ENCODE peak calls at places on chromosomes 5 and 9, in ten cellular contexts. One of them, this sample, is unnamed.

GRCh38 chr5:100306000-100306399 is 229.2 kb upstream of the FAM174A start:
- DNase-seq in WERI-Rb-1: no peak
- DNase-seq in neural crest cell: no peak
- DNase-seq in activated CD8-positive, alpha-beta T cell treated with anti-CD3 and anti-CD28 coated beads for 36 hours: no peak
- DNase-seq in Peyer's patch: no peak
- DNase-seq in CD8-positive, alpha-beta T cell: no peak
- DNase-seq in GM13976: no peak
- DNase-seq in CD4-positive, alpha-beta T cell: no peak
- DNase-seq in mesothelial cell of epicardium: no peak
- DNase-seq in IMR-90: no peak
- DNase-seq in this sample: no peak

GRCh38 chr5:81850494-81850893 is 99.6 kb upstream of the SSBP2 start:
- DNase-seq in IMR-90: peak; percentile 43
- DNase-seq in mesothelial cell of epicardium: no peak
- DNase-seq in WERI-Rb-1: no peak
- DNase-seq in Peyer's patch: no peak
- DNase-seq in GM13976: no peak
- DNase-seq in CD4-positive, alpha-beta T cell: no peak
- DNase-seq in CD8-positive, alpha-beta T cell: no peak
- DNase-seq in activated CD8-positive, alpha-beta T cell treated with anti-CD3 and anti-CD28 coated beads for 36 hours: no peak
- DNase-seq in neural crest cell: no peak
- DNase-seq in this sample: no peak

GRCh38 chr9:79559501-79560181 is 12.1 kb upstream of the TLE4 start:
- DNase-seq in activated CD8-positive, alpha-beta T cell treated with anti-CD3 and anti-CD28 coated beads for 36 hours: no peak
- DNase-seq in IMR-90: peak; percentile 57
- DNase-seq in mesothelial cell of epicardium: no peak
- DNase-seq in CD8-positive, alpha-beta T cell: no peak
- DNase-seq in WERI-Rb-1: no peak
- DNase-seq in CD4-positive, alpha-beta T cell: no peak
- DNase-seq in Peyer's patch: no peak
- DNase-seq in GM13976: no peak
- DNase-seq in neural crest cell: no peak
- DNase-seq in this sample: no peak

GRCh38 chr5:158406884-158407790 is 548.2 kb upstream of the CLINT1 start:
- DNase-seq in CD8-positive, alpha-beta T cell: no peak
- DNase-seq in neural crest cell: no peak
- DNase-seq in WERI-Rb-1: no peak
- DNase-seq in IMR-90: peak; percentile 74
- DNase-seq in mesothelial cell of epicardium: no peak
- DNase-seq in Peyer's patch: no peak
- DNase-seq in activated CD8-positive, alpha-beta T cell treated with anti-CD3 and anti-CD28 coated beads for 36 hours: no peak
- DNase-seq in CD4-positive, alpha-beta T cell: no peak
- DNase-seq in GM13976: no peak
- DNase-seq in this sample: no peak

GRCh38 chr9:124725068-124725452 is 46.1 kb downstream of the NR6A1 start:
- DNase-seq in neural crest cell: no peak
- DNase-seq in CD8-positive, alpha-beta T cell: no peak
- DNase-seq in mesothelial cell of epicardium: no peak
- DNase-seq in CD4-positive, alpha-beta T cell: no peak
- DNase-seq in IMR-90: no peak
- DNase-seq in activated CD8-positive, alpha-beta T cell treated with anti-CD3 and anti-CD28 coated beads for 36 hours: no peak
- DNase-seq in Peyer's patch: no peak
- DNase-seq in GM13976: no peak
- DNase-seq in WERI-Rb-1: no peak
- DNase-seq in this sample: no peak

GRCh38 chr5:2710910-2711309 is 40.6 kb downstream of the IRX2 start:
- DNase-seq in activated CD8-positive, alpha-beta T cell treated with anti-CD3 and anti-CD28 coated beads for 36 hours: no peak
- DNase-seq in CD8-positive, alpha-beta T cell: no peak
- DNase-seq in neural crest cell: no peak
- DNase-seq in WERI-Rb-1: no peak
- DNase-seq in IMR-90: no peak
- DNase-seq in GM13976: no peak
- DNase-seq in CD4-positive, alpha-beta T cell: no peak
- DNase-seq in mesothelial cell of epicardium: no peak
- DNase-seq in Peyer's patch: no peak
- DNase-seq in this sample: no peak

GRCh38 chr5:178326054-178326715 is 93.6 kb upstream of the PHYKPL start:
- DNase-seq in WERI-Rb-1: peak; percentile 16
- DNase-seq in GM13976: no peak
- DNase-seq in Peyer's patch: no peak
- DNase-seq in CD4-positive, alpha-beta T cell: no peak
- DNase-seq in mesothelial cell of epicardium: no peak
- DNase-seq in activated CD8-positive, alpha-beta T cell treated with anti-CD3 and anti-CD28 coated beads for 36 hours: no peak
- DNase-seq in neural crest cell: no peak
- DNase-seq in CD8-positive, alpha-beta T cell: no peak
- DNase-seq in IMR-90: no peak
- DNase-seq in this sample: no peak

GRCh38 chr5:59042683-59043082 is 459.8 kb downstream of the RAB3C start:
- DNase-seq in WERI-Rb-1: no peak
- DNase-seq in Peyer's patch: peak; percentile 51
- DNase-seq in IMR-90: no peak
- DNase-seq in mesothelial cell of epicardium: no peak
- DNase-seq in GM13976: no peak
- DNase-seq in CD8-positive, alpha-beta T cell: no peak
- DNase-seq in activated CD8-positive, alpha-beta T cell treated with anti-CD3 and anti-CD28 coated beads for 36 hours: peak; percentile 58
- DNase-seq in CD4-positive, alpha-beta T cell: no peak
- DNase-seq in neural crest cell: no peak
- DNase-seq in this sample: no peak

GRCh38 chr5:103847060-103847459 is 284.5 kb upstream of the NUDT12 start:
- DNase-seq in mesothelial cell of epicardium: no peak
- DNase-seq in Peyer's patch: no peak
- DNase-seq in WERI-Rb-1: no peak
- DNase-seq in IMR-90: peak; percentile 65
- DNase-seq in CD4-positive, alpha-beta T cell: no peak
- DNase-seq in neural crest cell: no peak
- DNase-seq in activated CD8-positive, alpha-beta T cell treated with anti-CD3 and anti-CD28 coated beads for 36 hours: no peak
- DNase-seq in GM13976: no peak
- DNase-seq in CD8-positive, alpha-beta T cell: no peak
- DNase-seq in this sample: no peak

GRCh38 chr5:53335115-53335514 is 145.3 kb upstream of the FST start:
- DNase-seq in activated CD8-positive, alpha-beta T cell treated with anti-CD3 and anti-CD28 coated beads for 36 hours: no peak
- DNase-seq in IMR-90: peak; percentile 34
- DNase-seq in CD4-positive, alpha-beta T cell: no peak
- DNase-seq in GM13976: no peak
- DNase-seq in WERI-Rb-1: peak; percentile 7
- DNase-seq in Peyer's patch: no peak
- DNase-seq in neural crest cell: no peak
- DNase-seq in CD8-positive, alpha-beta T cell: no peak
- DNase-seq in mesothelial cell of epicardium: no peak
- DNase-seq in this sample: no peak

GRCh38 chr9:127897194-127897692 is 2.2 kb downstream of the ST6GALNAC6 start:
- DNase-seq in CD8-positive, alpha-beta T cell: peak; percentile 35
- DNase-seq in IMR-90: peak; percentile 77
- DNase-seq in GM13976: peak; percentile 82
- DNase-seq in CD4-positive, alpha-beta T cell: no peak
- DNase-seq in neural crest cell: peak; percentile 66
- DNase-seq in WERI-Rb-1: peak; percentile 81
- DNase-seq in Peyer's patch: peak; percentile 78
- DNase-seq in activated CD8-positive, alpha-beta T cell treated with anti-CD3 and anti-CD28 coated beads for 36 hours: peak; percentile 56
- DNase-seq in mesothelial cell of epicardium: peak; percentile 63
- DNase-seq in this sample: peak; percentile 79

GRCh38 chr5:139180850-139181785 is 17.1 kb downstream of the SIL1 start:
- DNase-seq in WERI-Rb-1: no peak
- DNase-seq in CD8-positive, alpha-beta T cell: no peak
- DNase-seq in Peyer's patch: no peak
- DNase-seq in CD4-positive, alpha-beta T cell: no peak
- DNase-seq in mesothelial cell of epicardium: no peak
- DNase-seq in activated CD8-positive, alpha-beta T cell treated with anti-CD3 and anti-CD28 coated beads for 36 hours: no peak
- DNase-seq in GM13976: no peak
- DNase-seq in IMR-90: no peak
- DNase-seq in neural crest cell: no peak
- DNase-seq in this sample: no peak

GRCh38 chr5:83471405-83472212 is at the start of gene VCAN:
- DNase-seq in CD8-positive, alpha-beta T cell: no peak
- DNase-seq in Peyer's patch: peak; percentile 55
- DNase-seq in WERI-Rb-1: peak; percentile 34
- DNase-seq in activated CD8-positive, alpha-beta T cell treated with anti-CD3 and anti-CD28 coated beads for 36 hours: no peak
- DNase-seq in mesothelial cell of epicardium: peak; percentile 60
- DNase-seq in neural crest cell: no peak
- DNase-seq in CD4-positive, alpha-beta T cell: no peak
- DNase-seq in GM13976: peak; percentile 48
- DNase-seq in IMR-90: peak; percentile 82
- DNase-seq in this sample: peak; percentile 49

GRCh38 chr9:38417003-38417965 is 7.0 kb downstream of the IGFBPL1 start:
- DNase-seq in Peyer's patch: no peak
- DNase-seq in mesothelial cell of epicardium: no peak
- DNase-seq in GM13976: peak; percentile 58
- DNase-seq in CD4-positive, alpha-beta T cell: peak; percentile 15
- DNase-seq in IMR-90: no peak
- DNase-seq in CD8-positive, alpha-beta T cell: no peak
- DNase-seq in neural crest cell: peak; percentile 59
- DNase-seq in activated CD8-positive, alpha-beta T cell treated with anti-CD3 and anti-CD28 coated beads for 36 hours: peak; percentile 75
- DNase-seq in WERI-Rb-1: peak; percentile 85
- DNase-seq in this sample: no peak
- TF ChIP-seq CTCF in Peyer's patch: no peak
- TF ChIP-seq CTCF in mesothelial cell of epicardium: peak; percentile 39
- TF ChIP-seq CTCF in GM13976: peak; percentile 69
- TF ChIP-seq CTCF in CD4-positive, alpha-beta T cell: no peak
- TF ChIP-seq CTCF in IMR-90: peak; percentile 35
- TF ChIP-seq CTCF in CD8-positive, alpha-beta T cell: no peak
- TF ChIP-seq CTCF in neural crest cell: peak; percentile 67
- TF ChIP-seq CTCF in activated CD8-positive, alpha-beta T cell treated with anti-CD3 and anti-CD28 coated beads for 36 hours: peak; percentile 75
- TF ChIP-seq CTCF in WERI-Rb-1: peak; percentile 80
- TF ChIP-seq CTCF in this sample: peak; percentile 82

DNA sequence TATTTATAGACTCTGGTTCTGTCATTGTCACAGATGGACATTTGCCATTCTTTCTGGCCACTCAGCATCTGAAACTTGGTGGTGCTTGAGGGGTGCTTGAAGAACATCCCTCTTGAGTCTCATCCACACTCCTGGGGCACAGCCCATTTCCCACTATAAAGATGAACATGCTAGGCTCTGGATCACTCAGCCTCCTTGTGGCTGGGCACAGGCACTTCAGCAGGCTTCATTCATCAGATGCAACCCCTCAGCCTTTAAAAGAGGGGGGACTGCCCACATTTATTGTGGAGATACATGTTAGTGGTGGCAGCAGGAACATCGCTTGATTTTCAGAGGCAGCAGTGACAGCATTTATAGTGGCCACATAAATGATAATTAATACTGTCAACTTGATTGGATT is 124.7 kb upstream of the NIPBL start:
- DNase-seq in WERI-Rb-1: peak; percentile 18
- DNase-seq in IMR-90: no peak
- DNase-seq in GM13976: no peak
- DNase-seq in Peyer's patch: no peak
- DNase-seq in activated CD8-positive, alpha-beta T cell treated with anti-CD3 and anti-CD28 coated beads for 36 hours: no peak
- DNase-seq in CD8-positive, alpha-beta T cell: no peak
- DNase-seq in neural crest cell: no peak
- DNase-seq in mesothelial cell of epicardium: no peak
- DNase-seq in CD4-positive, alpha-beta T cell: no peak
- DNase-seq in this sample: no peak
- TF ChIP-seq CTCF in WERI-Rb-1: peak; percentile 47
- TF ChIP-seq CTCF in IMR-90: no peak
- TF ChIP-seq CTCF in GM13976: no peak
- TF ChIP-seq CTCF in Peyer's patch: no peak
- TF ChIP-seq CTCF in activated CD8-positive, alpha-beta T cell treated with anti-CD3 and anti-CD28 coated beads for 36 hours: no peak
- TF ChIP-seq CTCF in CD8-positive, alpha-beta T cell: no peak
- TF ChIP-seq CTCF in neural crest cell: peak; percentile 46
- TF ChIP-seq CTCF in mesothelial cell of epicardium: no peak
- TF ChIP-seq CTCF in CD4-positive, alpha-beta T cell: no peak
- TF ChIP-seq CTCF in this sample: no peak

GRCh38 chr9:93702261-93702660 is 125.9 kb downstream of the PHF2 start:
- DNase-seq in GM13976: peak; percentile 4
- DNase-seq in Peyer's patch: no peak
- DNase-seq in IMR-90: no peak
- DNase-seq in activated CD8-positive, alpha-beta T cell treated with anti-CD3 and anti-CD28 coated beads for 36 hours: no peak
- DNase-seq in WERI-Rb-1: no peak
- DNase-seq in CD4-positive, alpha-beta T cell: no peak
- DNase-seq in mesothelial cell of epicardium: peak; percentile 27
- DNase-seq in CD8-positive, alpha-beta T cell: no peak
- DNase-seq in neural crest cell: no peak
- DNase-seq in this sample: no peak
- TF ChIP-seq CTCF in GM13976: no peak
- TF ChIP-seq CTCF in Peyer's patch: no peak
- TF ChIP-seq CTCF in IMR-90: no peak
- TF ChIP-seq CTCF in activated CD8-positive, alpha-beta T cell treated with anti-CD3 and anti-CD28 coated beads for 36 hours: no peak
- TF ChIP-seq CTCF in WERI-Rb-1: peak; percentile 16
- TF ChIP-seq CTCF in CD4-positive, alpha-beta T cell: no peak
- TF ChIP-seq CTCF in mesothelial cell of epicardium: no peak
- TF ChIP-seq CTCF in CD8-positive, alpha-beta T cell: no peak
- TF ChIP-seq CTCF in neural crest cell: no peak
- TF ChIP-seq CTCF in this sample: no peak

GRCh38 chr5:150639751-150640150 is 709 bp upstream of the SYNPO start:
- DNase-seq in mesothelial cell of epicardium: no peak
- DNase-seq in neural crest cell: no peak
- DNase-seq in GM13976: no peak
- DNase-seq in IMR-90: no peak
- DNase-seq in activated CD8-positive, alpha-beta T cell treated with anti-CD3 and anti-CD28 coated beads for 36 hours: no peak
- DNase-seq in CD8-positive, alpha-beta T cell: no peak
- DNase-seq in WERI-Rb-1: no peak
- DNase-seq in Peyer's patch: no peak
- DNase-seq in CD4-positive, alpha-beta T cell: no peak
- DNase-seq in this sample: no peak

GRCh38 chr5:150639317-150639738 is 1.1 kb upstream of the SYNPO start:
- DNase-seq in Peyer's patch: no peak
- DNase-seq in GM13976: no peak
- DNase-seq in neural crest cell: no peak
- DNase-seq in CD4-positive, alpha-beta T cell: no peak
- DNase-seq in IMR-90: no peak
- DNase-seq in activated CD8-positive, alpha-beta T cell treated with anti-CD3 and anti-CD28 coated beads for 36 hours: no peak
- DNase-seq in WERI-Rb-1: no peak
- DNase-seq in mesothelial cell of epicardium: no peak
- DNase-seq in CD8-positive, alpha-beta T cell: no peak
- DNase-seq in this sample: no peak

GRCh38 chr5:150641826-150642566 is 1.5 kb downstream of the SYNPO start:
- DNase-seq in WERI-Rb-1: no peak
- DNase-seq in neural crest cell: no peak
- DNase-seq in IMR-90: no peak
- DNase-seq in CD8-positive, alpha-beta T cell: no peak
- DNase-seq in CD4-positive, alpha-beta T cell: no peak
- DNase-seq in Peyer's patch: no peak
- DNase-seq in activated CD8-positive, alpha-beta T cell treated with anti-CD3 and anti-CD28 coated beads for 36 hours: no peak
- DNase-seq in mesothelial cell of epicardium: no peak
- DNase-seq in GM13976: no peak
- DNase-seq in this sample: no peak

GRCh38 chr5:150641006-150641570 is 628 bp downstream of the SYNPO start:
- DNase-seq in GM13976: no peak
- DNase-seq in CD4-positive, alpha-beta T cell: no peak
- DNase-seq in IMR-90: peak; percentile 77
- DNase-seq in CD8-positive, alpha-beta T cell: no peak
- DNase-seq in Peyer's patch: no peak
- DNase-seq in activated CD8-positive, alpha-beta T cell treated with anti-CD3 and anti-CD28 coated beads for 36 hours: no peak
- DNase-seq in neural crest cell: no peak
- DNase-seq in mesothelial cell of epicardium: no peak
- DNase-seq in WERI-Rb-1: no peak
- DNase-seq in this sample: no peak

DNA sequence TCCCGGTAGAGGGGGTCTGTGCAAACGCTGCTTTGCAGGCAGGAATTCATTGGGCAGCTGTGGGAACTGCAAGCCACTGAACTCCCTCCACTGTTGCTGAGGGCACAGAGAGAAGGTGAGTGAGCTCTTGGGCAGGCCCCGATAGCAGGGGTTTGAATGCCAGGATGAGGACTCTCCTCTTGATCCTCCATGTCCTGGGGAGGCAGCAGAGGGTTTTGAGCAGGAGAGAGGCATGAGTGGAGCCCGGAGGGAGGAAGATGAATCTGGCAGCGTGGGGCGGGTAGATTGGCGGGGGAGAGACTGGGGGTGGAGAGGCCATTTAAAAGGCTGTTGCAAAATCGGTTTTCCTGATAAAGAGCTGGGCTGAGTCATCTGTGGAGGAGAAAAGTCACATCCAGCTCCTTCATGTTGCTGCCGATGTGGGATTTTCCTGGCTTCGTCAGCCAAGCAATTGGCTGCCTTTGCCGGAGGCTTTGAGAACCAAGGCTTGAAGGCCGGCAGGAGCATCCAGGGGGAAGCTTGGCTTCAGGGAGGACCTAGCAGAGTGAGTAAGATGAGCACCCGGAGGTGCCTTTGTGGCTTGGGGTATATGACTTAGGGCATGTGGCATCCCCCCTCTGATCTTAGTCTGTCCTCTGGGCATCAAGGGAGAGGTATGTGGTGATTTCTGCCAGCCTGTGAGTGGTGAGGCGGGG is at the start of gene SYNPO:
- DNase-seq in IMR-90: peak; percentile 98
- DNase-seq in neural crest cell: no peak
- DNase-seq in CD8-positive, alpha-beta T cell: no peak
- DNase-seq in GM13976: no peak
- DNase-seq in activated CD8-positive, alpha-beta T cell treated with anti-CD3 and anti-CD28 coated beads for 36 hours: no peak
- DNase-seq in mesothelial cell of epicardium: no peak
- DNase-seq in Peyer's patch: peak; percentile 72
- DNase-seq in WERI-Rb-1: no peak
- DNase-seq in CD4-positive, alpha-beta T cell: no peak
- DNase-seq in this sample: no peak
- TF ChIP-seq CTCF in IMR-90: peak; percentile 2
- TF ChIP-seq CTCF in neural crest cell: no peak
- TF ChIP-seq CTCF in CD8-positive, alpha-beta T cell: no peak
- TF ChIP-seq CTCF in GM13976: no peak
- TF ChIP-seq CTCF in activated CD8-positive, alpha-beta T cell treated with anti-CD3 and anti-CD28 coated beads for 36 hours: no peak
- TF ChIP-seq CTCF in mesothelial cell of epicardium: no peak
- TF ChIP-seq CTCF in Peyer's patch: no peak
- TF ChIP-seq CTCF in WERI-Rb-1: no peak
- TF ChIP-seq CTCF in CD4-positive, alpha-beta T cell: no peak
- TF ChIP-seq CTCF in this sample: no peak

This sample was measured in GM13977.